ENCODE peak calls at places on chromosomes 16 and 17, in eight cellular contexts. I, U, S, K, Z, J, H and Y are unnamed samples.

GRCh38 chr16:51723016-51723724 is 572.1 kb upstream of the SALL1 start:
- DNase-seq in K (no peak), Z (no peak), U (no peak), S (no peak), I (no peak), H (no peak), J (no peak), Y (no peak)

GRCh38 chr17:789160-789840 is 7.1 kb downstream of the MRM3 start:
- DNase-seq in I (no peak), H (no peak), S (no peak), Z (no peak), K (no peak), U (no peak), J (no peak), Y (no peak)

GRCh38 chr16:66131895-66132294 is 234.6 kb upstream of the CDH5 start:
- DNase-seq in U (no peak), S (no peak), J (peak), H (peak), I (no peak), K (no peak), Z (no peak), Y (no peak)

GRCh38 chr17:41264599-41264998 is 579 bp upstream of the KRTAP9-6 start:
- DNase-seq in Z (no peak), S (no peak), H (no peak), U (no peak), K (no peak), I (peak), J (no peak), Y (no peak)

GRCh38 chr17:1073241-1073962 is 76.5 kb downstream of the TIMM22 start:
- DNase-seq in H (no peak), Z (no peak), K (no peak), I (no peak), J (no peak), U (no peak), S (no peak), Y (no peak)

GRCh38 chr16:75230471-75231110 is 11.8 kb downstream of the CTRB1 start:
- DNase-seq in H (no peak), J (no peak), I (no peak), Z (no peak), U (no peak), S (no peak), K (no peak), Y (no peak)

GRCh38 chr16:47866431-47866830 is 289.4 kb downstream of the ABCC12 start:
- DNase-seq in H (no peak), I (no peak), K (no peak), J (peak), U (no peak), Z (no peak), S (no peak), Y (no peak)

GRCh38 chr16:27226976-27227705 is 23.8 kb downstream of the KDM8 start:
- DNase-seq in J (no peak), I (no peak), S (peak), U (no peak), Z (no peak), K (no peak), H (no peak), Y (no peak)

GRCh38 chr17:57264776-57265175 is 8.5 kb downstream of the MSI2 start:
- DNase-seq in H (no peak), U (no peak), Z (no peak), K (no peak), S (no peak), I (no peak), J (no peak), Y (no peak)

GRCh38 chr17:10156579-10157488 is 41.6 kb downstream of the GAS7 start:
- DNase-seq in U (no peak), H (no peak), Z (no peak), K (no peak), I (peak), S (peak), J (no peak), Y (no peak)

GRCh38 chr17:13311301-13311700 is 290.4 kb downstream of the HS3ST3A1 start:
- DNase-seq in S (no peak), J (no peak), K (no peak), U (no peak), I (no peak), Z (no peak), H (peak), Y (no peak)

GRCh38 chr17:50785126-50785525 is 17.8 kb upstream of the ANKRD40CL start:
- DNase-seq in K (no peak), Z (no peak), S (no peak), U (no peak), H (no peak), J (no peak), I (no peak), Y (no peak)

GRCh38 chr17:72264682-72265405 is 144.0 kb downstream of the SOX9 start:
- DNase-seq in H (no peak), I (no peak), K (no peak), Z (no peak), J (no peak), U (no peak), S (no peak), Y (no peak)

GRCh38 chr17:18988546-18989173 is 15.9 kb downstream of the FAM83G start:
- DNase-seq in U (peak), J (no peak), I (no peak), Z (no peak), K (no peak), S (no peak), H (no peak), Y (no peak)

GRCh38 chr17:6178959-6179358 is 108.8 kb downstream of the WSCD1 start:
- DNase-seq in Z (no peak), J (no peak), H (no peak), S (peak), I (no peak), U (no peak), K (no peak), Y (no peak)

GRCh38 chr17:72117748-72118587 is 2.9 kb upstream of the SOX9 start:
- DNase-seq in Z (no peak), S (peak), I (no peak), H (no peak), J (no peak), U (no peak), K (peak), Y (no peak)

GRCh38 chr17:35554668-35555067 is 6.0 kb downstream of the SLFN14 start:
- DNase-seq in Z (no peak), K (no peak), H (no peak), I (no peak), S (no peak), J (no peak), U (no peak), Y (no peak)

GRCh38 chr17:39927928-39928867 is 666 bp downstream of the LRRC3C start:
- DNase-seq in U (peak), Z (no peak), I (no peak), K (no peak), J (no peak), H (no peak), S (peak), Y (peak)

GRCh38 chr16:31508706-31509523 is 724 bp upstream of the RUSF1 start:
- DNase-seq in K (no peak), Z (no peak), S (no peak), J (no peak), I (no peak), H (peak), U (peak), Y (no peak)

GRCh38 chr17:59859444-59860025 is 33.2 kb downstream of the TUBD1 start:
- DNase-seq in H (peak), U (peak), K (no peak), Z (peak), S (no peak), I (peak), J (peak), Y (peak)

GRCh38 chr16:22623351-22623781 is 112.7 kb downstream of the NPIPB5 start:
- DNase-seq in U (no peak), K (no peak), J (no peak), S (no peak), Z (no peak), I (no peak), H (peak), Y (no peak)

GRCh38 chr17:36661047-36661666 is 59.8 kb downstream of the MRM1 start:
- DNase-seq in I (no peak), S (no peak), J (no peak), K (peak), Z (no peak), H (no peak), U (no peak), Y (no peak)

GRCh38 chr16:30541502-30542329 is 7.1 kb upstream of the ZNF747 start:
- DNase-seq in Z (no peak), U (no peak), K (no peak), S (no peak), H (peak), J (peak), I (no peak), Y (no peak)

DNA sequence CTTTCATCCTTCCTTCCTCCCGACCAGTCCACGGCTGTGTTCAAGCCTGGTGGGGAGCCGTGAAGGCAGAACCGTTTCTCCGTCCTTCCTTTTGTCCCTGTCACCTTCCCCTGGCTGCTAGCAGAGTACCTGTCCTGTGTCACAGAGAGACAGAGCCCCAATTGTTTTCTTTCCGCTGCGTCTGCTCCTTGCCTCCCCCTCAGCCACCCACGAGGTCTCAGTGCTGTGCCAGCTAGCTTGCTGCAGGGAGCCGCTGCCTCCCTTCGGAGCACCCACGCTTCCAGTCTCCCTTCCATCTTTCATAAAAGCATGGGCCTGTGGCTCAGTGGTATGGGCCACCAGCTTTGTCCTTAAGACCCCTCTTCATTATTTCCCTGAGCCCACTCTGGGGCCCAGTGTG is 62.2 kb downstream of the MPRIP start:
- DNase-seq in U (no peak), Z (no peak), K (no peak), I (no peak), J (no peak), S (no peak), H (no peak), Y (no peak)
- TF ChIP-seq CTCF in U (no peak), Z (no peak), K (no peak), I (no peak), J (no peak), S (no peak), H (no peak), Y (no peak)

DNA sequence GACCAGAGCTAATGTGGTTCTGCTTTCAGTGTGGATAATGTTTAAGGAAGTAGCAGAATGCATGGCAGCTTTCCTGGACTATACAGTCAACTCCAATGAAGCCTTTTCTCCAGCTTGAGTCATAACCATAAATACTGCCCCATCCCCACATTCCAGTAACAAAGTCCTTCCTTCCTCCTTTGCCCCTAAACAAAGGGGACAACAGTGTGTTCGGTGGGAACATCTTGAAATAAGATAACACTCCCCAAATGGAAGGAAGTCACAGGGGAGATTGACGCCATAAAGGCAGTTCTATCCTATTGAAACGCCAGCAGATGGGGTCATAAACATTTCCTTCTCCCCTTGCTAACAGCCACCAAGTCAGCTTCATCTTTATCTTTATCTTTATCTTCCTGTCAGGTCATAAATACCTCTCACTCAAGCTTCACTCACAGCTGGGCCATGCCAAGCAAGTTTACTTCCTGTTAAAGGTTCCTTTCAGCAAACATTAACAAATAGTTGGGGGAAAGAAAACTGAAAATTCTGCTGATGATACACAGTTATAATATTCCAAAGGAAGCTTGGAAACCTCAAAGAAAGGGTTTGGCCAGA is 136.7 kb downstream of the SNX11 start:
- DNase-seq in Z (peak), I (no peak), U (peak), J (peak), H (peak), S (no peak), K (no peak), Y (peak)
- TF ChIP-seq CTCF in Z (no peak), I (no peak), U (no peak), J (no peak), H (no peak), S (no peak), K (no peak), Y (no peak)

DNA sequence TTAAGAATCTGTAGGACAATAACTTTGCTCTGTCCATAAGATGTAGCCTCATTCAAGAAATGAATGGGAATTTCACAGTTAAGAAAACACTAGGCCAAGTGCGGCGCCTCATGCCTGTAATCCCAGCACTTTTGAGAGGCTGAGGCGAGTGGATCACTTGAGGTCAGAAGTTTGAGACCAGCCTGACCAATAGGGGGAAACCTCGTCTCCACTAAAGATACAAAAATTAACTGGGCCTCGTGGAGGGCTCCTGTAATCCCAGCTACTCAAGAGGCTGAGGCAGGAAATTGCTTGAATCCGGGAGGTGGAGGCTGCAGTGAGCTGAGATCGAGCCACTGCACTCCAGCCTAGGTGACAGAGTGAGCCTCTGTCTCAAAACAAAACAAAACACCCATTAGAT is 19.9 kb upstream of the RSL1D1 start:
- DNase-seq in J (no peak), Z (no peak), H (peak), K (no peak), S (no peak), U (peak), I (no peak), Y (no peak)
- TF ChIP-seq CTCF in J (peak), Z (peak), H (peak), K (peak), S (no peak), U (peak), I (peak), Y (no peak)

GRCh38 chr16:78040396-78040795 is 18.0 kb downstream of the CLEC3A start:
- DNase-seq in K (no peak), H (no peak), U (no peak), J (no peak), S (no peak), I (no peak), Z (no peak), Y (no peak)

GRCh38 chr16:78048319-78048718 is 26.0 kb downstream of the CLEC3A start:
- DNase-seq in U (no peak), Z (no peak), K (no peak), S (no peak), H (no peak), J (no peak), I (no peak), Y (no peak)

DNA sequence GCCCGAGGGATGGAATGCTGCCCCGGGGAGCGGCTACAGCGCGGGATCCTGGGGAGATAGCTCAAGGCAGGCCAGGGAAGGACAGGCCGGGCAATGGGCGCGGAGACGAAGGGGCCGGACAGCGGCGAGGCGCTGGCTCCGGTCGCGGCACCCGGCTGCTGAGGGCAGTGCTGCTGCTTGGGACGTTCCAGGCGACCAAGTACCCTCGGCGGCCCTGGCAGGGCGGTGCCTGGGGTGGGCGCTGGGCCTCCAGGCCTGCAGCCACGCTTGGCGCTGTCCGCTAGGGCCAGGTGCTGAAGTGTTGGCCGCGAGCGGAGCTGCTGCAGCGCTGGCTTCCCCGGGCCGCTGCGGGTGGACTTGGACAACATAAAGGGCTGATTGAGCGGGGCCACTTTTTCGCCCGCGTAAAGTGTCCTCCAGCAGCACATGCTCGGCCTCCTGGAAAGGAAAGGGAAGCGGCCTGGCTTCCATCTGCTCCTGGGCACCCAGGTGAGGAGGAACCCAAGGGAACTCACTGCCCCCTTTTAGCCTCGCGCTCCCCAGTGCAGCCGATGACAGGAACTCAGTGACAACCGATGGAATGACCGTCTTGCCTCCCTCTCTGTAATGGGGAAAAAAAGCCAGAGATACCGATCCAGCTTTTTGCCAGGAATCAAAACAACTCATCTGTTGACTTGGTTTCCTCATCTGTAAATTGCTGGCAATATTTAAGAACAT is 23.7 kb downstream of the CLEC3A start:
- DNase-seq in U (peak), S (no peak), I (peak), K (peak), H (peak), J (peak), Z (no peak), Y (no peak)
- TF ChIP-seq CTCF in U (no peak), S (no peak), I (no peak), K (no peak), H (no peak), J (no peak), Z (no peak), Y (no peak)

GRCh38 chr17:82015311-82015971 is 7.2 kb downstream of the CENPX start:
- DNase-seq in I (no peak), K (no peak), H (no peak), S (no peak), U (no peak), J (no peak), Z (no peak), Y (no peak)

GRCh38 chr17:82013772-82014321 is 8.8 kb downstream of the CENPX start:
- DNase-seq in Z (no peak), H (no peak), U (no peak), J (no peak), I (no peak), K (no peak), S (no peak), Y (no peak)

GRCh38 chr17:82013341-82013740 is 9.3 kb downstream of the CENPX start:
- DNase-seq in U (no peak), Z (no peak), K (no peak), S (no peak), H (no peak), J (no peak), I (no peak), Y (no peak)

GRCh38 chr17:82014971-82015310 is 7.7 kb downstream of the CENPX start:
- DNase-seq in K (no peak), U (no peak), I (no peak), Z (no peak), H (no peak), S (no peak), J (no peak), Y (no peak)

DNA sequence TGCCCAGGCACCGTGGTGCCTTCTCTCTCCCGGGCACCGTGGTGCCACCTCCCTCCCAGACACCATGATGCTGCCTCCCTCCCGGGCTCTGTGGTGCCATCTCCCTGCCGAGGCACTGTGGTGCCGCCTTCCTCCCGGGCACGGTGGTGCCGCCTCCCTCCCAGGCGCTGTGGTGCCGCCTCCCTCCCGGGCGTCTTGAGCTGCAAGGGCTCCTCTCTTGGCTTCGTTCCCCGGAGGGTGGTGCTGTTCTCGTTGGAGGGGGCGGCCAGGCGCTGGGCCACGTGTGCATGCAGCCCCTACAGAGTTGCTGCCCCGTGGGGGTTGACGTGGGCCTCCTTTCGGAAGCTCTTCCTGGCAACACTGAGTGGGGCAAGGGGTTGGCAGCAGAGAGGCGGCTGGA is 8.2 kb downstream of the CENPX start:
- DNase-seq in U (no peak), J (no peak), Z (no peak), H (no peak), S (no peak), K (no peak), I (no peak), Y (no peak)
- TF ChIP-seq CTCF in U (no peak), J (no peak), Z (no peak), H (no peak), S (no peak), K (no peak), I (no peak), Y (no peak)

GRCh38 chr17:8253801-8254200 is 4.7 kb downstream of the PFAS start:
- DNase-seq in H (peak), K (peak), J (no peak), U (peak), S (no peak), Z (peak), I (no peak), Y (no peak)
- TF ChIP-seq CTCF in H (peak), K (no peak), J (peak), U (peak), S (no peak), Z (peak), I (no peak), Y (no peak)

GRCh38 chr16:4290236-4290830 is 17.5 kb upstream of the TFAP4 start:
- DNase-seq in U (peak), Z (no peak), S (no peak), H (peak), K (no peak), J (peak), I (peak), Y (no peak)
- TF ChIP-seq CTCF in U (no peak), Z (no peak), S (no peak), H (peak), K (no peak), J (no peak), I (no peak), Y (no peak)

GRCh38 chr16:685967-686366 is 1.8 kb upstream of the JMJD8 start:
- DNase-seq in I (no peak), S (no peak), K (peak), Z (no peak), H (peak), J (peak), U (peak), Y (no peak)
- TF ChIP-seq CTCF in I (peak), S (no peak), K (peak), Z (peak), H (peak), J (peak), U (peak), Y (peak)

DNA sequence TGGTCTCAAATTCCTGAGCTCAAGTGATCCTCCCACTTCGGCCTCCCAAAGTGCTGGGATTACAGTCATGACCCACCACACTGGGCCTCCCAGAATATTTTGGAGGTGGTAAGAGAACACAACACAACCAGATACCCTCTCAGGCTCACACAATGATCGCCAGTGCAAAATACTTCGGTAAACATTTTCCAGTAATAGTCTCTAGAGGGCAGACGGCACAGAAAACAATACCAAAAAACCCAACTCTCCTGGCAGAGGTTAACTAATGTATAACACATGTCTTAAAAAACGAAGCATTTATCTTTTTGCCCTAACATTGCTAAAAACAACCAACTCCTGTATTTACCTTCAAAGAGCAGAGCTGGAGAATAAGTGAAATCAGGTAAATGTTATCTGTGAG is 10.5 kb downstream of the NUFIP2 start:
- DNase-seq in J (no peak), K (no peak), S (no peak), I (no peak), Z (peak), H (no peak), U (no peak), Y (no peak)
- TF ChIP-seq CTCF in J (peak), K (no peak), S (no peak), I (no peak), Z (peak), H (peak), U (peak), Y (no peak)